ENCODE peak calls at places on chromosomes 11 and 22, in four cellular contexts. B is AG09309, Y is heart right ventricle, J is left ventricle myocardium superior. Z is an unnamed sample.

GRCh38 chr11:105937331-105937730 is 84.7 kb downstream of the MSANTD4 start:
- DNase-seq in B (no peak), Y (no peak), J (no peak), Z (no peak)

GRCh38 chr22:20583471-20583922 is 76.1 kb downstream of the MED15 start:
- DNase-seq in B (no peak), Y (peak; percentile 58), J (peak; percentile 77), Z (no peak)

GRCh38 chr11:35190804-35191348 is 51.9 kb downstream of the CD44 start:
- DNase-seq in B (no peak), Y (no peak), J (no peak), Z (no peak)

GRCh38 chr22:39012525-39013516 is 1.2 kb upstream of the APOBEC3C start:
- DNase-seq in B (no peak), Y (no peak), J (no peak), Z (no peak)

GRCh38 chr11:83019888-83020579 is 51.7 kb downstream of the RAB30 start:
- DNase-seq in B (no peak), Y (peak; percentile 34), J (peak; percentile 83), Z (no peak)

GRCh38 chr11:32069361-32070058 is 21.4 kb upstream of the RCN1 start:
- DNase-seq in B (no peak), Y (no peak), J (no peak), Z (no peak)

GRCh38 chr11:96464695-96465307 is 75.0 kb downstream of the JRKL start:
- DNase-seq in B (peak; percentile 55), Y (no peak), J (no peak), Z (no peak)

GRCh38 chr22:48277868-48278581 is 1515.6 kb downstream of the TBC1D22A start:
- DNase-seq in B (no peak), Y (no peak), J (no peak), Z (peak; percentile 66)

GRCh38 chr22:46894081-46894671 is 131.7 kb downstream of the TBC1D22A start:
- DNase-seq in B (no peak), Y (peak; percentile 24), J (peak; percentile 47), Z (peak; percentile 48)

GRCh38 chr11:2343502-2343901 is 33.6 kb upstream of the CD81 start:
- DNase-seq in B (no peak), Y (no peak), J (no peak), Z (no peak)

GRCh38 chr11:60772666-60773065 is 12.5 kb upstream of the MS4A10 start:
- DNase-seq in B (no peak), Y (no peak), J (no peak), Z (peak; percentile 50)

GRCh38 chr11:9506489-9507343 is 45.9 kb downstream of the ZNF143 start:
- DNase-seq in B (peak; percentile 42), Y (peak; percentile 60), J (peak; percentile 67), Z (no peak)

GRCh38 chr11:112345166-112345565 is 84.5 kb upstream of the PLET1 start:
- DNase-seq in B (no peak), Y (no peak), J (no peak), Z (no peak)